ENCODE peak calls at places on chromosome 14, in five cellular contexts. Q is astrocyte of the spinal cord, H is lung, M is testis, S is uterus. L is an unnamed sample.

GRCh38 chr14:91254456-91254855 is 10.0 kb upstream of the GPR68 start:
- DNase-seq in Q (no peak), H (no peak), M (no peak), S (no peak), L (no peak)

GRCh38 chr14:76776306-76777251 is 15.3 kb downstream of the VASH1 start:
- DNase-seq in Q (no peak), H (no peak), M (no peak), S (no peak), L (no peak)

GRCh38 chr14:65496178-65496993 is 83.9 kb downstream of the FUT8 start:
- DNase-seq in Q (peak; percentile 27), H (no peak), M (no peak), S (no peak), L (no peak)

GRCh38 chr14:87457727-87458126 is 535.3 kb downstream of the GALC start:
- DNase-seq in Q (no peak), H (no peak), M (no peak), S (no peak), L (no peak)

GRCh38 chr14:102124419-102124818 is 15.3 kb upstream of the WDR20 start:
- DNase-seq in Q (no peak), H (no peak), M (no peak), S (no peak), L (no peak)

GRCh38 chr14:49594347-49595089 is 4.2 kb upstream of the LRR1 start:
- DNase-seq in Q (peak; percentile 59), H (peak; percentile 46), M (no peak), S (no peak), L (no peak)

GRCh38 chr14:88556581-88556980 is 1.8 kb upstream of the PTPN21 start:
- DNase-seq in Q (no peak), H (no peak), M (no peak), S (no peak), L (no peak)

GRCh38 chr14:100067971-100068959 is 3.0 kb downstream of the EVL start:
- DNase-seq in Q (no peak), H (peak; percentile 50), M (peak; percentile 33), S (peak; percentile 28), L (no peak)

GRCh38 chr14:62431496-62431895 is 613.8 kb downstream of the KCNH5 start:
- DNase-seq in Q (no peak), H (no peak), M (no peak), S (no peak), L (no peak)

GRCh38 chr14:97688626-97689336 is 891.6 kb downstream of the VRK1 start:
- DNase-seq in Q (no peak), H (no peak), M (no peak), S (no peak), L (no peak)

GRCh38 chr14:67583711-67584644 is 16.1 kb downstream of the PIGH start:
- DNase-seq in Q (peak; percentile 39), H (no peak), M (peak; percentile 48), S (peak; percentile 45), L (no peak)

GRCh38 chr14:21672116-21672515 is 1.5 kb downstream of the OR4E1 start:
- DNase-seq in Q (no peak), H (no peak), M (no peak), S (no peak), L (no peak)

GRCh38 chr14:28375295-28375694 is 391.3 kb upstream of the FOXG1 start:
- DNase-seq in Q (peak; percentile 54), H (no peak), M (peak; percentile 44), S (no peak), L (no peak)

GRCh38 chr14:75198291-75198933 is 22.0 kb upstream of the TMED10 start:
- DNase-seq in Q (no peak), H (no peak), M (peak; percentile 23), S (no peak), L (no peak)

GRCh38 chr14:20632831-20633771 is 8.4 kb downstream of the OR6S1 start:
- DNase-seq in Q (peak; percentile 87), H (peak; percentile 51), M (no peak), S (peak; percentile 62), L (no peak)

GRCh38 chr14:39322807-39323206 is 89.1 kb downstream of the MIA2 start:
- DNase-seq in Q (no peak), H (no peak), M (no peak), S (no peak), L (no peak)

GRCh38 chr14:62117010-62117717 is 354.9 kb downstream of the SNAPC1 start:
- DNase-seq in Q (peak; percentile 75), H (peak; percentile 53), M (peak; percentile 85), S (peak; percentile 13), L (peak; percentile 40)

GRCh38 chr14:74733241-74733640 is 20.3 kb downstream of the FCF1 start:
- DNase-seq in Q (no peak), H (no peak), M (no peak), S (no peak), L (no peak)

GRCh38 chr14:104681689-104682074 is 7.7 kb upstream of the INF2 start:
- DNase-seq in Q (peak; percentile 79), H (peak; percentile 84), M (peak; percentile 79), S (peak; percentile 89), L (no peak)

GRCh38 chr14:66247662-66248061 is 238.5 kb upstream of the CCDC196 start:
- DNase-seq in Q (no peak), H (no peak), M (no peak), S (no peak), L (no peak)

GRCh38 chr14:69770559-69770958 is 3.6 kb downstream of the SRSF5 start:
- DNase-seq in Q (no peak), H (no peak), M (no peak), S (no peak), L (no peak)

GRCh38 chr14:65054471-65055085 is 47.7 kb downstream of the MAX start:
- DNase-seq in Q (no peak), H (no peak), M (no peak), S (no peak), L (no peak)

GRCh38 chr14:76576047-76576741 is 185.1 kb upstream of the VASH1 start:
- DNase-seq in Q (no peak), H (no peak), M (no peak), S (no peak), L (no peak)

GRCh38 chr14:96297000-96297399 is 41.0 kb downstream of the BDKRB1 start:
- DNase-seq in Q (peak; percentile 29), H (no peak), M (no peak), S (no peak), L (no peak)

GRCh38 chr14:103485504-103485903 is 37.1 kb downstream of the CKB start:
- DNase-seq in Q (no peak), H (no peak), M (no peak), S (no peak), L (no peak)

GRCh38 chr14:104442107-104442551 is 137.4 kb upstream of the C14orf180 start:
- DNase-seq in Q (no peak), H (peak; percentile 23), M (no peak), S (no peak), L (no peak)

GRCh38 chr14:95770777-95771176 is 56.9 kb upstream of the TCL1A start:
- DNase-seq in Q (no peak), H (no peak), M (no peak), S (no peak), L (no peak)

GRCh38 chr14:67497216-67497615 is 8.7 kb upstream of the TMEM229B start:
- DNase-seq in Q (no peak), H (no peak), M (no peak), S (no peak), L (no peak)

GRCh38 chr14:105118646-105119409 is 49.7 kb downstream of the JAG2 start:
- DNase-seq in Q (no peak), H (peak; percentile 58), M (no peak), S (no peak), L (no peak)

GRCh38 chr14:54342806-54343205 is 54.0 kb upstream of the CDKN3 start:
- DNase-seq in Q (no peak), H (no peak), M (no peak), S (no peak), L (no peak)

GRCh38 chr14:54339771-54340170 is 57.0 kb upstream of the CDKN3 start:
- DNase-seq in Q (no peak), H (no peak), M (no peak), S (no peak), L (no peak)

GRCh38 chr14:54335569-54336155 is 61.1 kb upstream of the CDKN3 start:
- DNase-seq in Q (no peak), H (no peak), M (no peak), S (no peak), L (no peak)

GRCh38 chr14:54337314-54337713 is 59.5 kb upstream of the CDKN3 start:
- DNase-seq in Q (no peak), H (no peak), M (no peak), S (no peak), L (no peak)

DNA sequence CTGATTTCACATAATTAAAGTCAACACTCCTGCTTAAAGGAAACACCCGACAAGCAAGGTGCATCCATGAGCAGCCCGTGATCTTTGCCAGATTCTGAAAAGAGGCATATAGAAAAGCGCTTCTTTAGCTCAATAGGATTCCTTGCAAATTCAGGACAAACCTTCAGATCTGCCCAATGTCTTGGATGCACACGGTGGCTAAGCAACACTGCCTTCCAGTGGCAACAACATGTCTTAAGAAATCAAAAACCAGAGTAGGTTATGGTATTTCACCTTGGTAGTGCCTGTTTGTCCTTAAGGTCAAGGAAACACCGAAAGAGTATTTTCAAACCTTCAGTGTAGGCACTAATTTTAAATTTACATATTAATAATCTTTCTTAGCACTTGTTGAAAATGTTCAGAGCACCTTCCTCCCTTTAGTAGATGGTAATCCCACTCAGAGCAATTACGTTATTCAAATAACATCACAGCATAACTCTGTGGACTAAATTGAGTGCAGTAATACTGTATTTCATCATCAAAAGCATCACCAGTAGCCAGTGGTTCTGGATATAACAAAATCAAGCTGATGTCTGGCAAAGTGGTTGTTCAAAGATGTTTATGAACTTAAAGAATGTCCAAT is 58.0 kb upstream of the CDKN3 start:
- DNase-seq in Q (peak; percentile 73), H (peak; percentile 21), M (no peak), S (no peak), L (no peak)
- TF ChIP-seq CTCF in Q (peak; percentile 78), H (no peak), M (peak; percentile 34), S (no peak), L (peak; percentile 32)

DNA sequence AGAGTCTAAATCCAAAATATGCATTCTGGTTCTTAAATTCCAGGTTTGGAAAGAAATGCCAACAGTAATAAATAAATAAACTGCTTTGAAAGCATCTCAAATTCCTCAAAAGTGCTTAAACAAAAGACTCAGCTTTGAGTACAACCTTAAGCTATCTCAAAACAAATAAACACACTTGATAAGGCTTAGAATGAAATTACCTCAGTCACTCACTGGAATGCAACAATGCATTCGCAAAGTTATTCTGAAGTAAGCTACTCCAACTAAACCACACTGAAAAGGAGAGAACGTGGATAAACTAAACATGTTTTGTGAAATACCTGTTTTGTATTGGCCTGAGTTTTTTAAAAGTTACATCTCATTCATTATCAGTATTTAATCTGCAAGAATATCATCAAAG is 1.2 kb downstream of the SPTSSA start:
- DNase-seq in Q (peak; percentile 64), H (no peak), M (no peak), S (no peak), L (no peak)
- TF ChIP-seq CTCF in Q (no peak), H (no peak), M (no peak), S (no peak), L (no peak)

GRCh38 chr14:53549956-53550355 is 396.8 kb upstream of the DDHD1 start:
- DNase-seq in Q (no peak), H (no peak), M (no peak), S (peak; percentile 16), L (no peak)
- TF ChIP-seq CTCF in Q (no peak), H (no peak), M (no peak), S (no peak), L (no peak)

DNA sequence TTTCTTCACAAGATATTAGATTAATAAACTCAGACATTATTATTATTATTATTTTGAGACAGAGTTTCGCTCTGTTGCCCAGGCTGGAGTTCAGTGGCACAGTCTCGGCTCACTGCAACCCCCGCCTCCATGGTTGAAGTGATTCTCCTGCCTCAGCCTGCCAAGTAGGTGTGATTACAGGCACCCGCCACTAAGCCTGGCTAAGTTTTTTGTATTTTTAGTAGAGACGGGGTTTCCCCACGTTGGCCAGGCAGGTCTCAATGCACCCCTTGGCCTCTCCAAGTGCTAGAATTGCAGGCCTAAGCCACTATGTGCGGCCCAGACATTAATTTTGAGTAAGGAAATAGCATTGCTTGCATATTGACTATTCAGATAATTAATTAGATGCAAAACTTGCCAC is 554.9 kb upstream of the LRFN5 start:
- DNase-seq in Q (no peak), H (no peak), M (no peak), S (no peak), L (no peak)
- TF ChIP-seq CTCF in Q (no peak), H (no peak), M (no peak), S (no peak), L (no peak)